ENCODE peak calls at places on chromosomes 4 and X, in four cellular contexts. G is stomach, F is suprapubic skin, O is ovary. D is an unnamed sample.
A peak's percentile ranks its signal among the peaks of the same experiment; 100 is the strongest.

GRCh38 chr4:108213723-108214122 is 45.0 kb upstream of the LEF1 start:
- DNase-seq in G (no peak), F (no peak), O (no peak), D (no peak)

GRCh38 chr4:128810331-128810870 is 901 bp downstream of the JADE1 start:
- DNase-seq in G (peak; percentile 32), F (peak; percentile 74), O (peak; percentile 29), D (no peak)

GRCh38 chr4:113625902-113626301 is 135.6 kb downstream of the CAMK2D start:
- DNase-seq in G (no peak), F (no peak), O (no peak), D (no peak)

GRCh38 chrX:65702956-65703355 is 35.5 kb downstream of the MSN start:
- DNase-seq in G (no peak), F (no peak), O (no peak), D (no peak)

GRCh38 chr4:80611366-80611765 is 275.8 kb downstream of the CFAP299 start:
- DNase-seq in G (no peak), F (no peak), O (no peak), D (no peak)

GRCh38 chrX:138708268-138708667 is 3.2 kb downstream of the FGF13 start:
- DNase-seq in G (no peak), F (no peak), O (no peak), D (no peak)

GRCh38 chr4:86856896-86857295 is 7.7 kb upstream of the SLC10A6 start:
- DNase-seq in G (no peak), F (no peak), O (no peak), D (no peak)

GRCh38 chr4:110196871-110197420 is 1.5 kb downstream of the ELOVL6 start:
- DNase-seq in G (peak; percentile 50), F (peak; percentile 84), O (peak; percentile 50), D (peak; percentile 15)

GRCh38 chrX:40154229-40154852 is 56.6 kb upstream of the BCOR start:
- DNase-seq in G (no peak), F (no peak), O (peak; percentile 66), D (no peak)

GRCh38 chr4:162010362-162010761 is 153.4 kb downstream of the FSTL5 start:
- DNase-seq in G (no peak), F (no peak), O (no peak), D (no peak)

GRCh38 chr4:70915048-70915815 is 13.1 kb downstream of the MOB1B start:
- DNase-seq in G (no peak), F (no peak), O (no peak), D (no peak)

GRCh38 chrX:145936769-145937168 is 119.1 kb downstream of the SLITRK2 start:
- DNase-seq in G (no peak), F (no peak), O (no peak), D (no peak)

GRCh38 chr4:111506706-111507105 is 638.5 kb upstream of the FAM241A start:
- DNase-seq in G (no peak), F (no peak), O (no peak), D (no peak)

GRCh38 chr4:931194-931959 is 739 bp downstream of the GAK start:
- DNase-seq in G (no peak), F (peak; percentile 81), O (no peak), D (no peak)

GRCh38 chr4:77043507-77044131 is 32.2 kb downstream of the CCNI start:
- DNase-seq in G (no peak), F (no peak), O (no peak), D (peak; percentile 26)

GRCh38 chr4:80540349-80540748 is 204.8 kb downstream of the CFAP299 start:
- DNase-seq in G (no peak), F (no peak), O (no peak), D (no peak)

GRCh38 chr4:149987330-149987751 is 90.9 kb upstream of the DCLK2 start:
- DNase-seq in G (no peak), F (no peak), O (no peak), D (no peak)

GRCh38 chr4:84441758-84442377 is 57.2 kb downstream of the NKX6-1 start:
- DNase-seq in G (no peak), F (no peak), O (no peak), D (no peak)

GRCh38 chrX:115018040-115018647 is 728 bp upstream of the IL13RA2 start:
- DNase-seq in G (no peak), F (no peak), O (no peak), D (no peak)

GRCh38 chrX:40140706-40141499 is 43.1 kb upstream of the BCOR start:
- DNase-seq in G (peak; percentile 71), F (no peak), O (peak; percentile 72), D (no peak)

GRCh38 chrX:77167993-77168392 is 279.2 kb upstream of the FGF16 start:
- DNase-seq in G (no peak), F (no peak), O (no peak), D (no peak)

GRCh38 chrX:53738370-53738909 is 51.9 kb upstream of the HUWE1 start:
- DNase-seq in G (no peak), F (no peak), O (no peak), D (no peak)

GRCh38 chr4:81997313-81997712 is 376.5 kb downstream of the HNRNPD start:
- DNase-seq in G (no peak), F (no peak), O (no peak), D (no peak)

DNA sequence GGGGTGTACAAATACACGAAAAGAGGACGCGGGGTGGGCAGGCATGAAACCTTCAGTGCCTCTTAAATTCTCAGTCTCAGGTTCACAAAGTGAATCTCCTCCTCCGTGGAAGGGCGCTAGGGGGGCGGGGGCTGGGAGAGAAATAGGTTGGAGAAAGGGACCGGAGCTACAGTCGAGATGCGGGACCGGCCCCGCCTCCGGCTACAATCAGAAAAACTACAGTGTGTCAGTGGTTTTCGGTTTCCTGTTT is 3.4 kb downstream of the MAML3 start:
- DNase-seq in G (peak; percentile 82), F (peak; percentile 92), O (no peak), D (peak; percentile 87)
- TF ChIP-seq POLR2A in G (no peak), F (no peak), O (no peak), D (no peak)

DNA sequence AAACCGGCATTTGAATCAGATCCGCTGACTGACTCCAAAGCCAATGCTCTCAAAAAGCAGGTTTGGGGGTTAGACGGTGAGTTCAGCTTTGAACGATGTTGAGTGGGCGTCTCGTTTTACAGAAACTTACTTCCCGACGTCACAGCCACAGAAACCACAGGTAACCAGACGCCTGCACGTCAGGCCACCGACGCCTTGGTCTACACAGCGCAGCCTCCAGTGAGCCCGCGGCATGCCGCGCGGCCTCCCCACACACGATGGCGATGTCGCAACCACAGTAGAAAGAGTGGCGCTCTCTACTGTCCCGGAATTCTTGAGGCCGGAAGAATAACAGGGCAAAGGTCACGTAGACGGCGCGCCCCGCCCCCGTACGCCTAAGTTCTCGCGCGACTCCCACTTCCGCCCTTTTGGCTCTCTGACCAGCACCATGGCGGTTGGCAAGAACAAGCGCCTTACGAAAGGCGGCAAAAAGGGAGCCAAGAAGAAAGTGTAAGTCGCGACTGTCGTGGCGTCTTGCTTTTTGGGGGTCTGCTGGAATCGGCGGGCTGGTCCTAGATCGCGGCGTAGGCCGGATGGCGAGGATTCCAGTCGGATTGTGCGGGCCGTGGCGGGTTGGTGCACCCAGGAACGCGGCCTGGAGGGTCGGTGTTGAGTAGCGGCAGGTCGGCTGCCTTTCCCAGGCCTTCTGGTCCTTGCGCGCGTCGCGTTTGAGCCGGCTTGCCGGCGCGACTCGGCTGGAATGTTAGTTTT is at the start of gene RPS3A:
- DNase-seq in G (peak; percentile 97), F (peak; percentile 98), O (peak; percentile 95), D (peak; percentile 95)
- TF ChIP-seq EP300 in G (no peak), F (no peak), O (no peak), D (peak; percentile 98)

GRCh38 chr4:78121338-78121904 is 64.3 kb downstream of the FRAS1 start:
- DNase-seq in G (no peak), F (no peak), O (no peak), D (no peak)

GRCh38 chr4:78120144-78120880 is 63.2 kb downstream of the FRAS1 start:
- DNase-seq in G (no peak), F (no peak), O (no peak), D (no peak)

DNA sequence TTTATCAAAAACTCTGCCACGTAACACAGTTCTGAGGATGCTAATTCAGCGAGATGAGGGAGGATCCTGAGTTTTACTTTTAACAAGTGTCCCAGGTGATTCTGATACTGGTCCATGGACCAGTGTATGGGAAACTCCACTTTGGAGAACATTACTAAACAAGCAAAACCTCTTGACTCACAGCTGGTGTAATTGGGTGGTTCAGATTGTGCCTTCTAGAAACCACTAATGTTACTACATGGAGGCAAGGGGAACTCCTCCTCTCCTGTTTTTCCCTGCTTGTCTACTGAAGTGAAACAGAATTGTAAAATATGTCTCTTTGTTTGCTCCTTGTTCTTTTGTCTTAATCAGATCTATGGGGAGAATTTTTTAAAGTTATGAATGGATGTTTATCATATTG is 62.6 kb downstream of the FRAS1 start:
- DNase-seq in G (no peak), F (no peak), O (no peak), D (no peak)
- TF ChIP-seq POLR2A in G (no peak), F (no peak), O (no peak), D (no peak)

DNA sequence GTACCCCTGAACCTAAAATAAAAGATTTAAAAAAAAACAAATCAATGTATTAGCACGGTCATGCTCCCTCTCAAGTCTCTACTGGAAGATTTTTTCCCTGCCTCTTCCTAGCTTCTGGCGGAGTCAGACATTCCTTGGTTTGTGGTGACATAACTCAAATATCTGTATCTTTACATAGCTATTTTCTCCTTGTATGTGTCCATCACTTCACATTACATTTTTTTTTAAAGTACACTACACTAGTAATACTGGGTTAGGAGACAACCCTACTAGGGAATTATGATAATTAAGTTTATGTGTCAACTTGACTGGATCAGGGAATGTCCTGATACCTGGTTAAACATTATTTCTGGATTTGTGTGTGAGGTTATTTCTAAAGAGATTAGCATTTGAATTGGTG is 1197.9 kb downstream of the TECRL start:
- DNase-seq in G (no peak), F (no peak), O (no peak), D (no peak)
- TF ChIP-seq EP300 in G (no peak), F (no peak), O (no peak), D (no peak)

GRCh38 chr4:148095346-148095923 is 346.8 kb downstream of the NR3C2 start:
- DNase-seq in G (no peak), F (no peak), O (no peak), D (no peak)

GRCh38 chr4:148094149-148094548 is 348.1 kb downstream of the NR3C2 start:
- DNase-seq in G (no peak), F (no peak), O (no peak), D (no peak)

GRCh38 chr4:148093065-148093464 is 349.1 kb downstream of the NR3C2 start:
- DNase-seq in G (no peak), F (no peak), O (no peak), D (no peak)

GRCh38 chr4:148101235-148101634 is 341.0 kb downstream of the NR3C2 start:
- DNase-seq in G (no peak), F (no peak), O (no peak), D (no peak)

GRCh38 chr4:148097811-148098210 is 344.4 kb downstream of the NR3C2 start:
- DNase-seq in G (no peak), F (no peak), O (no peak), D (no peak)
- TF ChIP-seq POLR2A in G (no peak), F (no peak), O (no peak), D (no peak)

GRCh38 chrX:20221902-20222301 is 44.8 kb downstream of the RPS6KA3 start:
- DNase-seq in G (no peak), F (no peak), O (no peak), D (no peak)

GRCh38 chrX:20215565-20215964 is 51.1 kb downstream of the RPS6KA3 start:
- DNase-seq in G (no peak), F (no peak), O (no peak), D (no peak)

GRCh38 chrX:20217279-20217678 is 49.4 kb downstream of the RPS6KA3 start:
- DNase-seq in G (no peak), F (no peak), O (no peak), D (no peak)

GRCh38 chrX:20217906-20218305 is 48.8 kb downstream of the RPS6KA3 start:
- DNase-seq in G (no peak), F (no peak), O (no peak), D (no peak)

GRCh38 chrX:20218809-20219505 is 47.8 kb downstream of the RPS6KA3 start:
- DNase-seq in G (no peak), F (no peak), O (no peak), D (peak; percentile 13)
- TF ChIP-seq EP300 in G (no peak), F (no peak), O (no peak), D (no peak)

D was measured in tibial nerve.